ENCODE peak calls at places on chromosomes 6 and 20, in nine cellular contexts. S, K, J, X, B, E, F, Z and A are unnamed samples.

GRCh38 chr6:12009904-12010634 is 2.0 kb upstream of the HIVEP1 start:
- DNase-seq in S (no peak), K (no peak), J (peak), X (no peak), B (peak), E (peak), F (peak), Z (no peak), A (no peak)

GRCh38 chr6:35359744-35360348 is 17.5 kb downstream of the PPARD start:
- DNase-seq in S (peak), K (peak), J (peak), X (no peak), B (peak), E (peak), F (peak), Z (peak), A (no peak)

GRCh38 chr6:28922841-28923317 is 906 bp downstream of the TRIM27 start:
- DNase-seq in S (peak), K (no peak), J (peak), X (peak), B (peak), E (peak), F (peak), Z (peak), A (no peak)

GRCh38 chr6:26309731-26310142 is 55.3 kb upstream of the BTN3A2 start:
- DNase-seq in S (no peak), K (no peak), J (peak), X (no peak), B (no peak), E (peak), F (peak), Z (peak), A (no peak)

GRCh38 chr6:67219336-67219735 is 1415.7 kb upstream of the ADGRB3 start:
- DNase-seq in S (no peak), K (no peak), J (no peak), X (no peak), B (no peak), E (no peak), F (no peak), Z (no peak), A (no peak)

GRCh38 chr20:48026981-48027592 is 241.8 kb upstream of the SULF2 start:
- DNase-seq in S (no peak), K (no peak), J (no peak), X (no peak), B (no peak), E (no peak), F (no peak), Z (no peak), A (peak)

GRCh38 chr20:36744764-36745191 is 1.1 kb downstream of the NDRG3 start:
- DNase-seq in S (peak), K (no peak), J (peak), X (peak), B (peak), E (peak), F (no peak), Z (peak), A (no peak)

GRCh38 chr20:19108181-19108580 is 104.3 kb upstream of the SLC24A3 start:
- DNase-seq in S (no peak), K (no peak), J (no peak), X (peak), B (no peak), E (no peak), F (no peak), Z (no peak), A (no peak)

GRCh38 chr20:31751126-31751525 is 12.0 kb downstream of the TPX2 start:
- DNase-seq in S (no peak), K (no peak), J (peak), X (no peak), B (no peak), E (peak), F (peak), Z (peak), A (no peak)